ENCODE peak calls at places on chromosomes 1 and 21, in four cellular contexts. L is T-helper 2 cell; H is endothelial cell of umbilical vein; M is activated CD4-positive, CD25-positive, alpha-beta regulatory T cell treated with anti-CD3 and anti-CD28 coated beads, Interleukin-2, amount 50 U/mL, for 16 hours. N is an unnamed sample.

GRCh38 chr1:2258122-2258812 is 30.1 kb downstream of the SKI start:
- DNase-seq in L (peak; percentile 35), H (peak; percentile 47), M (no peak), N (no peak)

GRCh38 chr1:225746361-225747179 is 31.1 kb upstream of the SRP9 start:
- DNase-seq in L (no peak), H (peak; percentile 87), M (no peak), N (no peak)

GRCh38 chr1:110672753-110673108 is 2.0 kb downstream of the KCNA3 start:
- DNase-seq in L (peak; percentile 67), H (no peak), M (no peak), N (peak; percentile 83)

GRCh38 chr1:53411541-53412152 is 47.6 kb upstream of the DMRTB1 start:
- DNase-seq in L (no peak), H (no peak), M (no peak), N (no peak)

GRCh38 chr1:220807726-220808125 is 21.0 kb downstream of the MTARC1 start:
- DNase-seq in L (no peak), H (no peak), M (no peak), N (no peak)

GRCh38 chr1:173112129-173112528 is 61.4 kb upstream of the TNFSF18 start:
- DNase-seq in L (no peak), H (peak; percentile 76), M (no peak), N (no peak)

GRCh38 chr1:198657550-198658064 is 18.8 kb downstream of the PTPRC start:
- DNase-seq in L (peak; percentile 69), H (peak; percentile 66), M (no peak), N (peak; percentile 24)

GRCh38 chr1:23191199-23191598 is 22.5 kb upstream of the LUZP1 start:
- DNase-seq in L (no peak), H (no peak), M (no peak), N (no peak)

GRCh38 chr1:235624751-235625192 is 24.8 kb downstream of the GNG4 start:
- DNase-seq in L (no peak), H (peak; percentile 73), M (no peak), N (no peak)

GRCh38 chr1:236982380-236982779 is 21.9 kb downstream of the MT1HL1 start:
- DNase-seq in L (no peak), H (no peak), M (no peak), N (no peak)

GRCh38 chr21:14877581-14878228 is 187.1 kb downstream of the NRIP1 start:
- DNase-seq in L (no peak), H (peak; percentile 75), M (no peak), N (no peak)

GRCh38 chr1:224377676-224378006 is 21.0 kb downstream of the CNIH4 start:
- DNase-seq in L (no peak), H (no peak), M (no peak), N (peak; percentile 19)

GRCh38 chr1:149884433-149885363 is 14.7 kb upstream of the BOLA1 start:
- DNase-seq in L (no peak), H (no peak), M (no peak), N (no peak)

GRCh38 chr1:24526940-24527542 is 24.4 kb downstream of the RCAN3 start:
- DNase-seq in L (peak; percentile 23), H (peak; percentile 23), M (no peak), N (peak; percentile 60)

GRCh38 chr1:22457356-22457755 is 5.7 kb downstream of the ZBTB40 start:
- DNase-seq in L (no peak), H (peak; percentile 21), M (no peak), N (no peak)

GRCh38 chr1:222600274-222600673 is 10.5 kb upstream of the TAF1A start:
- DNase-seq in L (no peak), H (peak; percentile 19), M (no peak), N (no peak)

GRCh38 chr1:31208361-31208945 is 31.2 kb downstream of the NKAIN1 start:
- DNase-seq in L (no peak), H (no peak), M (no peak), N (no peak)

GRCh38 chr1:164699815-164700491 is 141.0 kb downstream of the PBX1 start:
- DNase-seq in L (no peak), H (no peak), M (no peak), N (no peak)

GRCh38 chr1:42941640-42942330 is 16.9 kb downstream of the SLC2A1 start:
- DNase-seq in L (no peak), H (peak; percentile 79), M (no peak), N (no peak)

GRCh38 chr1:150622219-150622975 is 7.0 kb downstream of the ENSA start:
- DNase-seq in L (no peak), H (peak; percentile 48), M (no peak), N (no peak)

GRCh38 chr1:85911742-85912141 is 203.5 kb upstream of the ZNHIT6 start:
- DNase-seq in L (no peak), H (peak; percentile 9), M (no peak), N (no peak)

GRCh38 chr1:21034725-21035628 is 141.7 kb downstream of the EIF4G3 start:
- DNase-seq in L (no peak), H (no peak), M (no peak), N (no peak)

GRCh38 chr1:67489643-67490042 is 59.4 kb upstream of the SERBP1 start:
- DNase-seq in L (no peak), H (peak; percentile 58), M (no peak), N (no peak)

GRCh38 chr1:201628490-201628889 is 89.6 kb downstream of the NAV1 start:
- DNase-seq in L (no peak), H (no peak), M (no peak), N (no peak)

GRCh38 chr1:235417101-235417697 is 50.0 kb downstream of the TBCE start:
- DNase-seq in L (peak; percentile 24), H (peak; percentile 87), M (peak; percentile 33), N (peak; percentile 30)